ENCODE peak calls at places on chromosome 1, in seven cellular contexts. B, J, T, G, Z, V and U are unnamed samples.

GRCh38 chr1:57874426-57874825 is 450.6 kb upstream of the DAB1 start:
- DNase-seq in B (no peak), T (no peak), G (no peak), Z (no peak), J (no peak), V (no peak), U (no peak)

GRCh38 chr1:87642581-87643129 is 314.0 kb downstream of the LMO4 start:
- DNase-seq in V (no peak), T (no peak), B (no peak), J (no peak), Z (no peak), G (no peak), U (no peak)

GRCh38 chr1:180462099-180462498 is 40.3 kb downstream of the ACBD6 start:
- DNase-seq in G (no peak), T (no peak), B (no peak), J (no peak), Z (no peak), V (no peak), U (no peak)

GRCh38 chr1:160032165-160032827 is 506 bp upstream of the PIGM start:
- DNase-seq in J (no peak), Z (no peak), T (no peak), B (no peak), G (no peak), V (no peak), U (no peak)

GRCh38 chr1:47908258-47908657 is 88.9 kb downstream of the TRABD2B start:
- DNase-seq in V (no peak), B (no peak), T (no peak), G (no peak), J (no peak), Z (no peak), U (no peak)

GRCh38 chr1:222257024-222257423 is 290.9 kb downstream of the HHIPL2 start:
- DNase-seq in T (no peak), B (no peak), V (no peak), G (no peak), J (no peak), Z (no peak), U (no peak)

GRCh38 chr1:168689726-168690602 is 39.0 kb downstream of the DPT start:
- DNase-seq in V (no peak), B (peak; percentile 43), G (no peak), T (no peak), Z (no peak), J (no peak), U (no peak)

GRCh38 chr1:236507022-236507700 is 16.6 kb upstream of the LGALS8 start:
- DNase-seq in J (no peak), V (peak; percentile 71), B (no peak), Z (no peak), T (no peak), G (no peak), U (no peak)

GRCh38 chr1:27116210-27116609 is 38.7 kb downstream of the SLC9A1 start:
- DNase-seq in T (no peak), Z (no peak), J (peak; percentile 71), G (no peak), V (no peak), B (no peak), U (no peak)

GRCh38 chr1:203660931-203661484 is 34.4 kb downstream of the ATP2B4 start:
- DNase-seq in G (no peak), J (no peak), B (no peak), T (no peak), Z (no peak), V (no peak), U (no peak)

GRCh38 chr1:26744075-26744958 is 43.4 kb upstream of the PIGV start:
- DNase-seq in Z (peak; percentile 52), J (no peak), B (peak; percentile 44), G (peak; percentile 66), T (peak; percentile 47), V (peak; percentile 69), U (peak; percentile 77)

GRCh38 chr1:83692524-83693336 is 306.2 kb downstream of the TTLL7 start:
- DNase-seq in G (no peak), B (no peak), V (no peak), J (no peak), T (no peak), Z (no peak), U (no peak)

GRCh38 chr1:228497817-228498216 is 10.6 kb downstream of the RNF187 start:
- DNase-seq in B (no peak), V (no peak), G (no peak), T (no peak), J (no peak), Z (no peak), U (no peak)

GRCh38 chr1:98211271-98211840 is 290.5 kb upstream of the DPYD start:
- DNase-seq in G (no peak), B (peak; percentile 6), T (no peak), V (no peak), J (no peak), Z (no peak), U (no peak)
- TF ChIP-seq POLR2A in G (no peak), B (no peak), T (no peak), V (no peak), J (no peak), Z (no peak), U (no peak)

GRCh38 chr1:109802901-109803561 is 39.3 kb upstream of the EPS8L3 start:
- DNase-seq in G (no peak), T (no peak), J (peak; percentile 24), Z (no peak), B (no peak), V (peak; percentile 19), U (no peak)
- TF ChIP-seq POLR2A in G (no peak), T (no peak), J (no peak), Z (no peak), B (no peak), V (no peak), U (no peak)

GRCh38 chr1:35598895-35599294 is 25.8 kb downstream of the TFAP2E start:
- DNase-seq in V (no peak), G (no peak), J (no peak), B (no peak), T (no peak), Z (no peak), U (no peak)
- TF ChIP-seq POLR2A in V (no peak), G (no peak), J (no peak), B (no peak), T (no peak), Z (no peak), U (no peak)

GRCh38 chr1:156498447-156499193 is 2.0 kb downstream of the MEF2D start:
- DNase-seq in B (peak; percentile 50), T (no peak), G (no peak), Z (no peak), J (peak; percentile 70), V (peak; percentile 54), U (no peak)
- TF ChIP-seq POLR2A in B (peak; percentile 24), T (no peak), G (no peak), Z (no peak), J (no peak), V (no peak), U (no peak)